ENCODE peak calls at places on chromosomes 5 and 9, in eight cellular contexts. D is neural progenitor cell; A is A172; B is fibroblast of gingiva; E is head of caudate nucleus; F is CD8-positive, alpha-beta T cell; V is effector memory CD8-positive, alpha-beta T cell; O is left lobe of liver. P is an unnamed sample.

GRCh38 chr9:103789686-103790085 is 304.4 kb upstream of the SMC2 start:
- DNase-seq in D (peak), A (no peak), B (peak), E (no peak), F (no peak), V (no peak), O (no peak), P (no peak)

GRCh38 chr9:95649801-95650213 is 133.0 kb upstream of the PTCH1 start:
- DNase-seq in D (no peak), A (peak), B (peak), E (no peak), F (no peak), V (no peak), O (no peak), P (no peak)

GRCh38 chr9:114303977-114304376 is 18.9 kb upstream of the ORM1 start:
- DNase-seq in D (no peak), A (no peak), B (no peak), E (no peak), F (no peak), V (no peak), O (peak), P (no peak)

GRCh38 chr9:75121914-75122558 is 33.7 kb downstream of the OSTF1 start:
- DNase-seq in D (no peak), A (no peak), B (no peak), E (no peak), F (no peak), V (peak), O (no peak), P (no peak)

GRCh38 chr5:66171349-66172344 is 27.5 kb downstream of the SREK1 start:
- DNase-seq in D (peak), A (peak), B (peak), E (peak), F (peak), V (peak), O (no peak), P (no peak)

GRCh38 chr5:73674669-73675004 is 48.6 kb downstream of the ARHGEF28 start:
- DNase-seq in D (no peak), A (no peak), B (no peak), E (no peak), F (no peak), V (no peak), O (no peak), P (no peak)

GRCh38 chr5:139708877-139709586 is 60.9 kb downstream of the CXXC5 start:
- DNase-seq in D (peak), A (peak), B (peak), E (peak), F (no peak), V (no peak), O (peak), P (peak)

GRCh38 chr9:88502552-88503034 is 32.4 kb upstream of the NXNL2 start:
- DNase-seq in D (no peak), A (no peak), B (no peak), E (no peak), F (no peak), V (no peak), O (no peak), P (no peak)

GRCh38 chr5:150651924-150652688 is 8.9 kb upstream of the MYOZ3 start:
- DNase-seq in D (peak), A (no peak), B (no peak), E (no peak), F (no peak), V (no peak), O (no peak), P (no peak)

GRCh38 chr9:30913331-30913730 is 1471.1 kb upstream of the ACO1 start:
- DNase-seq in D (peak), A (no peak), B (no peak), E (no peak), F (no peak), V (no peak), O (no peak), P (no peak)

GRCh38 chr9:115263731-115264130 is 145.8 kb upstream of the TNC start:
- DNase-seq in D (no peak), A (no peak), B (peak), E (no peak), F (no peak), V (no peak), O (no peak), P (no peak)

GRCh38 chr5:128536861-128537305 is 1.2 kb downstream of the FBN2 start:
- DNase-seq in D (peak), A (no peak), B (no peak), E (no peak), F (no peak), V (no peak), O (no peak), P (no peak)

GRCh38 chr5:68368686-68369359 is 153.3 kb downstream of the PIK3R1 start:
- DNase-seq in D (no peak), A (no peak), B (no peak), E (no peak), F (no peak), V (no peak), O (no peak), P (no peak)

GRCh38 chr5:112417931-112418358 is 1.1 kb downstream of the EPB41L4A start:
- DNase-seq in D (peak), A (peak), B (no peak), E (peak), F (no peak), V (peak), O (peak), P (no peak)

GRCh38 chr9:34719021-34719768 is 9.3 kb upstream of the CCL21 start:
- DNase-seq in D (no peak), A (no peak), B (no peak), E (no peak), F (no peak), V (no peak), O (no peak), P (no peak)

GRCh38 chr5:62825623-62826220 is 247.1 kb downstream of the LRRC70 start:
- DNase-seq in D (no peak), A (no peak), B (no peak), E (no peak), F (no peak), V (no peak), O (no peak), P (no peak)

GRCh38 chr5:157204765-157205164 is 24.1 kb downstream of the ITK start:
- DNase-seq in D (no peak), A (no peak), B (no peak), E (no peak), F (no peak), V (no peak), O (no peak), P (no peak)

GRCh38 chr5:173196133-173196952 is 38.7 kb downstream of the NKX2-5 start:
- DNase-seq in D (no peak), A (no peak), B (no peak), E (no peak), F (no peak), V (no peak), O (no peak), P (no peak)

GRCh38 chr5:171493646-171494393 is 74.4 kb downstream of the FGF18 start:
- DNase-seq in D (no peak), A (no peak), B (peak), E (no peak), F (no peak), V (no peak), O (no peak), P (no peak)

GRCh38 chr5:181052928-181053759 is 13.1 kb downstream of the BTNL9 start:
- DNase-seq in D (peak), A (no peak), B (no peak), E (no peak), F (no peak), V (no peak), O (no peak), P (no peak)

GRCh38 chr5:143782588-143783386 is 29.2 kb upstream of the HMHB1 start:
- DNase-seq in D (peak), A (no peak), B (no peak), E (no peak), F (no peak), V (no peak), O (no peak), P (no peak)

GRCh38 chr9:93110400-93110855 is 14.4 kb downstream of the CARD19 start:
- DNase-seq in D (no peak), A (no peak), B (no peak), E (no peak), F (no peak), V (no peak), O (peak), P (no peak)

GRCh38 chr5:181163487-181164075 is 16.2 kb downstream of the OR2V2 start:
- DNase-seq in D (peak), A (no peak), B (peak), E (no peak), F (no peak), V (no peak), O (no peak), P (no peak)

GRCh38 chr9:75990181-75990580 is 99.7 kb downstream of the PCSK5 start:
- DNase-seq in D (no peak), A (no peak), B (no peak), E (no peak), F (no peak), V (no peak), O (no peak), P (no peak)

GRCh38 chr9:110623462-110624025 is 44.0 kb upstream of the SVEP1 start:
- DNase-seq in D (peak), A (peak), B (peak), E (peak), F (no peak), V (no peak), O (no peak), P (peak)

GRCh38 chr5:1288439-1289335 is 6.2 kb downstream of the TERT start:
- DNase-seq in D (no peak), A (no peak), B (no peak), E (no peak), F (no peak), V (no peak), O (peak), P (no peak)

GRCh38 chr9:127980056-127980705 is 608 bp downstream of the EEIG1 start:
- DNase-seq in D (peak), A (no peak), B (no peak), E (peak), F (no peak), V (peak), O (peak), P (peak)

GRCh38 chr5:78295035-78295961 is 800 bp upstream of the AP3B1 start:
- DNase-seq in D (peak), A (peak), B (no peak), E (peak), F (peak), V (peak), O (peak), P (no peak)

GRCh38 chr5:34857894-34858293 is 18.9 kb downstream of the TTC23L start:
- DNase-seq in D (no peak), A (no peak), B (no peak), E (no peak), F (no peak), V (no peak), O (no peak), P (no peak)

GRCh38 chr5:150593996-150594395 is 46.5 kb upstream of the SYNPO start:
- DNase-seq in D (no peak), A (no peak), B (no peak), E (no peak), F (no peak), V (no peak), O (no peak), P (no peak)

GRCh38 chr9:132986114-132986513 is 7.6 kb downstream of the GFI1B start:
- DNase-seq in D (no peak), A (no peak), B (no peak), E (no peak), F (no peak), V (no peak), O (no peak), P (no peak)

GRCh38 chr9:90547896-90548295 is 94.7 kb downstream of the DIRAS2 start:
- DNase-seq in D (peak), A (peak), B (no peak), E (no peak), F (no peak), V (no peak), O (no peak), P (no peak)

GRCh38 chr5:76546497-76547102 is 76.6 kb downstream of the F2RL2 start:
- DNase-seq in D (no peak), A (no peak), B (no peak), E (no peak), F (no peak), V (no peak), O (no peak), P (no peak)

GRCh38 chr9:1269533-1270315 is 219.6 kb downstream of the DMRT2 start:
- DNase-seq in D (no peak), A (no peak), B (no peak), E (no peak), F (no peak), V (no peak), O (no peak), P (no peak)

GRCh38 chr9:134381671-134382505 is 55.6 kb downstream of the RXRA start:
- DNase-seq in D (no peak), A (peak), B (no peak), E (no peak), F (peak), V (peak), O (peak), P (no peak)

GRCh38 chr9:109232449-109232848 is 65.4 kb upstream of the FRRS1L start:
- DNase-seq in D (no peak), A (peak), B (peak), E (peak), F (no peak), V (no peak), O (no peak), P (no peak)

GRCh38 chr5:151081426-151082273 is 816 bp upstream of the TNIP1 start:
- DNase-seq in D (no peak), A (no peak), B (no peak), E (no peak), F (no peak), V (no peak), O (no peak), P (no peak)

GRCh38 chr5:24642022-24642421 is 2.8 kb downstream of the CDH10 start:
- DNase-seq in D (peak), A (peak), B (no peak), E (no peak), F (no peak), V (no peak), O (no peak), P (no peak)

GRCh38 chr5:146213210-146213838 is 9.9 kb downstream of the RBM27 start:
- DNase-seq in D (no peak), A (peak), B (no peak), E (no peak), F (no peak), V (no peak), O (no peak), P (no peak)